ENCODE peak calls at places on chromosomes 12 and 14, in nine cellular contexts. One of them, this sample, is unnamed. For H3K36me3, the result is how much of the 10 kb centered on the place peaks cover.

GRCh38 chr14:69600304-69600891 is 11.0 kb upstream of the SUSD6 start:
- DNase-seq in GM23338: no peak
- DNase-seq in lower lobe of right lung: no peak
- DNase-seq in fibroblast of lung: no peak
- DNase-seq in heart right ventricle: no peak
- DNase-seq in CD8-positive, alpha-beta T cell: no peak
- DNase-seq in prostate gland: no peak
- DNase-seq in ovary: no peak
- DNase-seq in esophagus squamous epithelium: no peak
- DNase-seq in this sample: no peak

GRCh38 chr14:102295301-102295700 is 9.7 kb downstream of the MOK start:
- DNase-seq in GM23338: no peak
- DNase-seq in lower lobe of right lung: no peak
- DNase-seq in fibroblast of lung: peak
- DNase-seq in heart right ventricle: no peak
- DNase-seq in CD8-positive, alpha-beta T cell: no peak
- DNase-seq in prostate gland: no peak
- DNase-seq in ovary: no peak
- DNase-seq in esophagus squamous epithelium: no peak
- DNase-seq in this sample: no peak

GRCh38 chr12:91250273-91250672 is 67.7 kb upstream of the DCN start:
- DNase-seq in GM23338: no peak
- DNase-seq in lower lobe of right lung: no peak
- DNase-seq in fibroblast of lung: peak
- DNase-seq in heart right ventricle: no peak
- DNase-seq in CD8-positive, alpha-beta T cell: no peak
- DNase-seq in prostate gland: no peak
- DNase-seq in ovary: no peak
- DNase-seq in esophagus squamous epithelium: no peak
- DNase-seq in this sample: no peak

GRCh38 chr14:104439625-104440024 is 139.9 kb upstream of the C14orf180 start:
- DNase-seq in GM23338: no peak
- DNase-seq in lower lobe of right lung: no peak
- DNase-seq in fibroblast of lung: no peak
- DNase-seq in heart right ventricle: no peak
- DNase-seq in CD8-positive, alpha-beta T cell: no peak
- DNase-seq in prostate gland: no peak
- DNase-seq in ovary: no peak
- DNase-seq in esophagus squamous epithelium: no peak
- DNase-seq in this sample: no peak

GRCh38 chr12:29148958-29149690 is at the start of gene FAR2:
- DNase-seq in GM23338: peak
- DNase-seq in lower lobe of right lung: peak
- DNase-seq in fibroblast of lung: peak
- DNase-seq in heart right ventricle: peak
- DNase-seq in CD8-positive, alpha-beta T cell: peak
- DNase-seq in prostate gland: no peak
- DNase-seq in ovary: no peak
- DNase-seq in esophagus squamous epithelium: no peak
- DNase-seq in this sample: no peak

GRCh38 chr14:30223385-30223785 is 295.7 kb upstream of the PRKD1 start:
- DNase-seq in GM23338: no peak
- DNase-seq in lower lobe of right lung: peak
- DNase-seq in fibroblast of lung: peak
- DNase-seq in heart right ventricle: peak
- DNase-seq in CD8-positive, alpha-beta T cell: no peak
- DNase-seq in prostate gland: peak
- DNase-seq in ovary: peak
- DNase-seq in esophagus squamous epithelium: no peak
- DNase-seq in this sample: peak

GRCh38 chr14:102212356-102212755 is 72.7 kb downstream of the WDR20 start:
- DNase-seq in GM23338: no peak
- DNase-seq in lower lobe of right lung: no peak
- DNase-seq in fibroblast of lung: no peak
- DNase-seq in heart right ventricle: no peak
- DNase-seq in CD8-positive, alpha-beta T cell: no peak
- DNase-seq in prostate gland: no peak
- DNase-seq in ovary: no peak
- DNase-seq in esophagus squamous epithelium: no peak
- DNase-seq in this sample: peak

GRCh38 chr12:118175823-118176447 is 40.0 kb downstream of the PEBP1 start:
- DNase-seq in GM23338: no peak
- DNase-seq in lower lobe of right lung: no peak
- DNase-seq in fibroblast of lung: no peak
- DNase-seq in heart right ventricle: no peak
- DNase-seq in CD8-positive, alpha-beta T cell: no peak
- DNase-seq in prostate gland: no peak
- DNase-seq in ovary: no peak
- DNase-seq in esophagus squamous epithelium: no peak
- DNase-seq in this sample: no peak

GRCh38 chr14:91356218-91356763 is 61.3 kb downstream of the CCDC88C start:
- DNase-seq in GM23338: no peak
- DNase-seq in lower lobe of right lung: peak
- DNase-seq in fibroblast of lung: no peak
- DNase-seq in heart right ventricle: no peak
- DNase-seq in CD8-positive, alpha-beta T cell: no peak
- DNase-seq in prostate gland: no peak
- DNase-seq in ovary: no peak
- DNase-seq in esophagus squamous epithelium: no peak
- DNase-seq in this sample: no peak

GRCh38 chr12:121334513-121335343 is 17.5 kb downstream of the ANAPC5 start:
- DNase-seq in GM23338: peak
- DNase-seq in lower lobe of right lung: no peak
- DNase-seq in fibroblast of lung: peak
- DNase-seq in heart right ventricle: no peak
- DNase-seq in CD8-positive, alpha-beta T cell: peak
- DNase-seq in prostate gland: peak
- DNase-seq in ovary: no peak
- DNase-seq in esophagus squamous epithelium: no peak
- DNase-seq in this sample: no peak

GRCh38 chr14:34596891-34597290 is 33.1 kb downstream of the SNX6 start:
- DNase-seq in GM23338: no peak
- DNase-seq in lower lobe of right lung: no peak
- DNase-seq in fibroblast of lung: no peak
- DNase-seq in heart right ventricle: no peak
- DNase-seq in CD8-positive, alpha-beta T cell: no peak
- DNase-seq in prostate gland: no peak
- DNase-seq in ovary: no peak
- DNase-seq in esophagus squamous epithelium: no peak
- DNase-seq in this sample: no peak

GRCh38 chr12:84150226-84150625 is 762.4 kb downstream of the SLC6A15 start:
- DNase-seq in GM23338: no peak
- DNase-seq in lower lobe of right lung: no peak
- DNase-seq in fibroblast of lung: no peak
- DNase-seq in heart right ventricle: no peak
- DNase-seq in CD8-positive, alpha-beta T cell: no peak
- DNase-seq in prostate gland: no peak
- DNase-seq in ovary: no peak
- DNase-seq in esophagus squamous epithelium: no peak
- DNase-seq in this sample: no peak

GRCh38 chr14:38357557-38357956 is 101.7 kb upstream of the CLEC14A start:
- DNase-seq in GM23338: no peak
- DNase-seq in lower lobe of right lung: no peak
- DNase-seq in fibroblast of lung: peak
- DNase-seq in heart right ventricle: no peak
- DNase-seq in CD8-positive, alpha-beta T cell: no peak
- DNase-seq in prostate gland: no peak
- DNase-seq in ovary: no peak
- DNase-seq in esophagus squamous epithelium: no peak
- DNase-seq in this sample: no peak

GRCh38 chr14:21631084-21631483 is 3.7 kb downstream of the OR10G2 start:
- DNase-seq in GM23338: no peak
- DNase-seq in lower lobe of right lung: no peak
- DNase-seq in fibroblast of lung: no peak
- DNase-seq in heart right ventricle: no peak
- DNase-seq in CD8-positive, alpha-beta T cell: no peak
- DNase-seq in prostate gland: peak
- DNase-seq in ovary: no peak
- DNase-seq in esophagus squamous epithelium: no peak
- DNase-seq in this sample: no peak

GRCh38 chr12:2229661-2230539 is 177.1 kb downstream of the CACNA1C start:
- DNase-seq in GM23338: peak
- DNase-seq in lower lobe of right lung: no peak
- DNase-seq in fibroblast of lung: no peak
- DNase-seq in heart right ventricle: no peak
- DNase-seq in CD8-positive, alpha-beta T cell: no peak
- DNase-seq in prostate gland: no peak
- DNase-seq in ovary: no peak
- DNase-seq in esophagus squamous epithelium: no peak
- DNase-seq in this sample: no peak

GRCh38 chr14:69880051-69880487 is 853 bp downstream of the SMOC1 start:
- DNase-seq in GM23338: peak
- DNase-seq in lower lobe of right lung: no peak
- DNase-seq in fibroblast of lung: peak
- DNase-seq in heart right ventricle: no peak
- DNase-seq in CD8-positive, alpha-beta T cell: no peak
- DNase-seq in prostate gland: no peak
- DNase-seq in ovary: no peak
- DNase-seq in esophagus squamous epithelium: no peak
- DNase-seq in this sample: peak

GRCh38 chr12:70692681-70693288 is 55.6 kb upstream of the PTPRB start:
- DNase-seq in GM23338: peak
- DNase-seq in lower lobe of right lung: no peak
- DNase-seq in fibroblast of lung: peak
- DNase-seq in heart right ventricle: no peak
- DNase-seq in CD8-positive, alpha-beta T cell: no peak
- DNase-seq in prostate gland: no peak
- DNase-seq in ovary: no peak
- DNase-seq in esophagus squamous epithelium: no peak
- DNase-seq in this sample: no peak

GRCh38 chr12:55072093-55072492 is 52.3 kb downstream of the NEUROD4 start:
- DNase-seq in GM23338: peak
- DNase-seq in lower lobe of right lung: peak
- DNase-seq in fibroblast of lung: peak
- DNase-seq in heart right ventricle: peak
- DNase-seq in CD8-positive, alpha-beta T cell: peak
- DNase-seq in prostate gland: peak
- DNase-seq in ovary: no peak
- DNase-seq in esophagus squamous epithelium: no peak
- DNase-seq in this sample: peak

GRCh38 chr12:113171543-113171942 is 13.7 kb downstream of the DDX54 start:
- DNase-seq in GM23338: no peak
- DNase-seq in lower lobe of right lung: no peak
- DNase-seq in fibroblast of lung: no peak
- DNase-seq in heart right ventricle: no peak
- DNase-seq in CD8-positive, alpha-beta T cell: no peak
- DNase-seq in prostate gland: no peak
- DNase-seq in ovary: no peak
- DNase-seq in esophagus squamous epithelium: no peak
- DNase-seq in this sample: no peak
- H3K36me3 ChIP-seq in GM23338: under half
- H3K36me3 ChIP-seq in lower lobe of right lung: half or more
- H3K36me3 ChIP-seq in fibroblast of lung: under half
- H3K36me3 ChIP-seq in heart right ventricle: under half
- H3K36me3 ChIP-seq in CD8-positive, alpha-beta T cell: half or more
- H3K36me3 ChIP-seq in prostate gland: under half
- H3K36me3 ChIP-seq in ovary: under half
- H3K36me3 ChIP-seq in esophagus squamous epithelium: half or more
- H3K36me3 ChIP-seq in this sample: under half

GRCh38 chr12:108852674-108853073 is 4.7 kb downstream of the SSH1 start:
- DNase-seq in GM23338: no peak
- DNase-seq in lower lobe of right lung: no peak
- DNase-seq in fibroblast of lung: peak
- DNase-seq in heart right ventricle: no peak
- DNase-seq in CD8-positive, alpha-beta T cell: no peak
- DNase-seq in prostate gland: no peak
- DNase-seq in ovary: no peak
- DNase-seq in esophagus squamous epithelium: no peak
- DNase-seq in this sample: no peak

GRCh38 chr12:108849653-108850052 is 7.7 kb downstream of the SSH1 start:
- DNase-seq in GM23338: peak
- DNase-seq in lower lobe of right lung: no peak
- DNase-seq in fibroblast of lung: peak
- DNase-seq in heart right ventricle: peak
- DNase-seq in CD8-positive, alpha-beta T cell: no peak
- DNase-seq in prostate gland: no peak
- DNase-seq in ovary: no peak
- DNase-seq in esophagus squamous epithelium: no peak
- DNase-seq in this sample: no peak

GRCh38 chr12:108853426-108853825 is 4.0 kb downstream of the SSH1 start:
- DNase-seq in GM23338: no peak
- DNase-seq in lower lobe of right lung: no peak
- DNase-seq in fibroblast of lung: no peak
- DNase-seq in heart right ventricle: no peak
- DNase-seq in CD8-positive, alpha-beta T cell: no peak
- DNase-seq in prostate gland: no peak
- DNase-seq in ovary: no peak
- DNase-seq in esophagus squamous epithelium: no peak
- DNase-seq in this sample: no peak

GRCh38 chr12:108854055-108854452 is 3.3 kb downstream of the SSH1 start:
- DNase-seq in GM23338: no peak
- DNase-seq in lower lobe of right lung: no peak
- DNase-seq in fibroblast of lung: peak
- DNase-seq in heart right ventricle: no peak
- DNase-seq in CD8-positive, alpha-beta T cell: no peak
- DNase-seq in prostate gland: no peak
- DNase-seq in ovary: peak
- DNase-seq in esophagus squamous epithelium: no peak
- DNase-seq in this sample: no peak

GRCh38 chr12:108850854-108851573 is 6.4 kb downstream of the SSH1 start:
- DNase-seq in GM23338: no peak
- DNase-seq in lower lobe of right lung: peak
- DNase-seq in fibroblast of lung: peak
- DNase-seq in heart right ventricle: peak
- DNase-seq in CD8-positive, alpha-beta T cell: no peak
- DNase-seq in prostate gland: no peak
- DNase-seq in ovary: no peak
- DNase-seq in esophagus squamous epithelium: no peak
- DNase-seq in this sample: peak
- TF ChIP-seq CTCF in GM23338: no peak
- TF ChIP-seq CTCF in lower lobe of right lung: peak
- TF ChIP-seq CTCF in fibroblast of lung: no peak
- TF ChIP-seq CTCF in heart right ventricle: peak
- TF ChIP-seq CTCF in CD8-positive, alpha-beta T cell: no peak
- TF ChIP-seq CTCF in prostate gland: no peak
- TF ChIP-seq CTCF in ovary: no peak
- TF ChIP-seq CTCF in esophagus squamous epithelium: no peak
- TF ChIP-seq CTCF in this sample: no peak

DNA sequence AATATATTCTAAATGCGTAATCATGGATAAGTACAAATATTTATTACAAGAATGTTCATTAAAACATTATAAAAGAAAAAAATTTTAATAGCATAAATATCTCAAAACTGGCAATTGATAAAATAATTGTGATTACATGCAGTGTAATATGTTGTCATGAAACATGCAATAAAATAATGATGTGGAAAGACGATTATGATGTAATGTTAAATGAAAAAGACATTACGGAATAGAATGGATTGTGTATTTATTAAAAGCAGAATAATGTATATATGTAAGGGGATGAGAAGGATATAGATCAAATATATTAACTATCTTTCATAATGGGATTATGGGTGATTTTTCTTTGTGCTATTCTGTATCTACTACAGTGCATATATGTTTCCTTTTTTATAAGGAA is 32.8 kb downstream of the NDUFA9 start:
- DNase-seq in GM23338: no peak
- DNase-seq in lower lobe of right lung: no peak
- DNase-seq in fibroblast of lung: no peak
- DNase-seq in heart right ventricle: no peak
- DNase-seq in CD8-positive, alpha-beta T cell: no peak
- DNase-seq in prostate gland: no peak
- DNase-seq in ovary: no peak
- DNase-seq in esophagus squamous epithelium: no peak
- DNase-seq in this sample: no peak
- H3K36me3 ChIP-seq in GM23338: under half
- H3K36me3 ChIP-seq in lower lobe of right lung: half or more
- H3K36me3 ChIP-seq in fibroblast of lung: under half
- H3K36me3 ChIP-seq in heart right ventricle: under half
- H3K36me3 ChIP-seq in CD8-positive, alpha-beta T cell: under half
- H3K36me3 ChIP-seq in prostate gland: under half
- H3K36me3 ChIP-seq in ovary: under half
- H3K36me3 ChIP-seq in esophagus squamous epithelium: half or more
- H3K36me3 ChIP-seq in this sample: under half

GRCh38 chr14:96177766-96178377 is 26.8 kb upstream of the BDKRB2 start:
- DNase-seq in GM23338: no peak
- DNase-seq in lower lobe of right lung: no peak
- DNase-seq in fibroblast of lung: no peak
- DNase-seq in heart right ventricle: no peak
- DNase-seq in CD8-positive, alpha-beta T cell: no peak
- DNase-seq in prostate gland: no peak
- DNase-seq in ovary: peak
- DNase-seq in esophagus squamous epithelium: no peak
- DNase-seq in this sample: no peak
- TF ChIP-seq CTCF in GM23338: no peak
- TF ChIP-seq CTCF in lower lobe of right lung: no peak
- TF ChIP-seq CTCF in fibroblast of lung: no peak
- TF ChIP-seq CTCF in heart right ventricle: no peak
- TF ChIP-seq CTCF in CD8-positive, alpha-beta T cell: no peak
- TF ChIP-seq CTCF in prostate gland: no peak
- TF ChIP-seq CTCF in ovary: no peak
- TF ChIP-seq CTCF in esophagus squamous epithelium: no peak
- TF ChIP-seq CTCF in this sample: no peak

This sample was measured in pancreas.